ENCODE peak calls at places on chromosome 2, in six cellular contexts. X is RWPE1, P is tibial artery, R is coronary artery, L is osteocyte, Q is WTC11. D is an unnamed sample.

GRCh38 chr2:25228848-25229674 is 60.7 kb upstream of the POMC start:
- DNase-seq in X (peak), P (peak), R (no peak), L (peak), Q (peak), D (peak)

GRCh38 chr2:43894743-43895142 is 56.0 kb downstream of the ABCG8 start:
- DNase-seq in X (no peak), P (no peak), R (no peak), L (no peak), Q (no peak), D (no peak)

GRCh38 chr2:171789956-171790355 is 102.7 kb downstream of the DYNC1I2 start:
- DNase-seq in X (no peak), P (no peak), R (no peak), L (no peak), Q (no peak), D (no peak)

GRCh38 chr2:208890486-208890885 is 483.9 kb downstream of the PTH2R start:
- DNase-seq in X (no peak), P (no peak), R (no peak), L (no peak), Q (no peak), D (no peak)

GRCh38 chr2:23925702-23926288 is 1.1 kb downstream of the ATAD2B start:
- DNase-seq in X (peak), P (peak), R (no peak), L (no peak), Q (no peak), D (peak)

GRCh38 chr2:202007015-202008011 is 26.3 kb upstream of the FZD7 start:
- DNase-seq in X (no peak), P (peak), R (no peak), L (no peak), Q (no peak), D (no peak)

GRCh38 chr2:190179754-190180312 is 117.3 kb upstream of the MSTN start:
- DNase-seq in X (no peak), P (no peak), R (no peak), L (no peak), Q (no peak), D (no peak)

GRCh38 chr2:205556841-205557539 is 125.3 kb upstream of the NRP2 start:
- DNase-seq in X (no peak), P (no peak), R (no peak), L (no peak), Q (peak), D (no peak)

GRCh38 chr2:175575346-175576258 is 394.1 kb upstream of the ATP5MC3 start:
- DNase-seq in X (no peak), P (no peak), R (no peak), L (no peak), Q (no peak), D (no peak)

GRCh38 chr2:18178736-18179349 is 300.4 kb downstream of the KCNS3 start:
- DNase-seq in X (peak), P (no peak), R (no peak), L (no peak), Q (peak), D (peak)

GRCh38 chr2:55010149-55010591 is 40.1 kb downstream of the RTN4 start:
- DNase-seq in X (peak), P (peak), R (no peak), L (no peak), Q (no peak), D (peak)

DNA sequence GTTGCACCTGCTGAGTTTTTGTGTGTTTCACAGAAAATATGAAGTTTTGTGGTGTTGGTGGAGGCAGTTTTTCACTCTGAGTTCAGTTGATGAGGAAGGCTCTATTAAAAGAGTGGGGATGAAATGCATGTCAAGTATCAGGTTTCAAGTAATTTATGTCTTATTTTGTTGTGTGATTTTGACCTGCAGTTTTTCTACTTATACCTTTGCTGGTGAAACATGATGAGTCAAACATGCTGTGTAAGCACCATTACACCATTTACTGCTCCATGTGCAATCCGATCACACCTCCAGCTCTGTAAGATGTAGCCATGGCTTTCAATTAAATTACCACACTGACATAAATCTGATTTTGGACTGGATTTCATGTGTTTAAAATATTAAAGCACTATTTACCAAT is 174.5 kb upstream of the ZEB2 start:
- DNase-seq in X (peak), P (no peak), R (no peak), L (no peak), Q (no peak), D (no peak)
- TF ChIP-seq CTCF in X (no peak), P (no peak), R (no peak), L (no peak), Q (no peak), D (no peak)

GRCh38 chr2:214591359-214591758 is 180.5 kb downstream of the VWC2L start:
- DNase-seq in X (no peak), P (no peak), R (no peak), L (no peak), Q (no peak), D (no peak)
- TF ChIP-seq CTCF in X (peak), P (no peak), R (no peak), L (peak), Q (no peak), D (peak)

DNA sequence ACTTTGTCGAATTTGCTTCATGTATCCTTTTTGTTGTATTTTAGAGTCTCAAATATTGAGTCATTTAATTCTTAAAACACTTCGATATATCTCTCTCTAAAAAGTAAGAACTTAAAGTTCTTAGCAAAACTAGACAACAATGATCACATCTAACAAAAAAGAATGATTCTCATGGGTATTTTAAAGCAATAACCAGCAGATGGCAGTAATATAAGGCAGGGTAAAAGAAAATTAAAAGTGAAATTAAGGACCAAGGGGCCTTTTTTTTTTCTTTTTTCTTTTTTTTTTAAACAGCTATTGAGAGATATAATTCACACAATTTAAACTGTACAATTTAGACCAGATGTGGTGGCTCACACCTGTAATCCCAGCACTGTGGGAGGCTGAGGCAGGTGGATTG is 9.9 kb upstream of the AOX1 start:
- DNase-seq in X (peak), P (no peak), R (no peak), L (no peak), Q (no peak), D (peak)
- TF ChIP-seq CTCF in X (peak), P (no peak), R (no peak), L (peak), Q (no peak), D (peak)

DNA sequence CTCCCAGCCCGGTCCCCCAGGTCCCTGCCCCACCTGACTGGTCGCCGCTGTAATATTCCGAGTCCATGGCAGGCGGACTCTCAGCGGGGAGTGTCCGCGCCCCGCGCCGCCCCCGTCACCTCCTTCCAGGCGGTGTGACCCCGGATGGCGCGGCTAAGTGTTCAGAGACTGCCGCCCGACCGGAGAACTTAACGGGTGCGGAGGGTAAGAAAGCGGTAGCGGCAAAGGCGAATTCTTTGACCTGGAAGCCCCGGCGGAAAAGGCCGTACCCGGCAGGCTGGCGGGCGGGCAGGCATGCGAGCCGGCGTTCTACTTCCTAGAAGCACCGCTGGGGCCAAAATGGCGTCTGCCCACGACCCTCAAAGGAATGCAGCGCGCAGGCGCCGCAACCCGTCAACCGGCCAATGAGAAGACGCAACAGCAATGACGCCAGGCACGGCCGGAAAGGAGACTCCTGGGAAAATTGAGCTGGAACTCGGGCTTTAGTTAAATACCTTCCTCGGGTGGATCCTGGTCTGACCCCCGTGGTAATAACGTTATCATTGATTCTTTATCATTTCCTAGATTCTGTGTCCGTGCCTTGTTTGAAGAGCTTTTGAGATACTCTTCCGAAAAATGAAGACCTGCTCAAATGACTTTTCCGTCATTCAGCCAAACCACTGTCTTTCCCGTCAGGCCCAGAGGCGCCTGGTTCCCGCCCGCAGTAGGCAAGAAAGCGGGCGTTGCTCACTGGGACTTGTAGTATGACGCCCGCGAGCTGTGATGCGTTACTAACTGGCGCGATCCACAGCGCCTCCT is at the start of gene IWS1:
- DNase-seq in X (peak), P (peak), R (peak), L (peak), Q (peak), D (peak)
- TF ChIP-seq CTCF in X (no peak), P (peak), R (no peak), L (peak), Q (no peak), D (peak)

DNA sequence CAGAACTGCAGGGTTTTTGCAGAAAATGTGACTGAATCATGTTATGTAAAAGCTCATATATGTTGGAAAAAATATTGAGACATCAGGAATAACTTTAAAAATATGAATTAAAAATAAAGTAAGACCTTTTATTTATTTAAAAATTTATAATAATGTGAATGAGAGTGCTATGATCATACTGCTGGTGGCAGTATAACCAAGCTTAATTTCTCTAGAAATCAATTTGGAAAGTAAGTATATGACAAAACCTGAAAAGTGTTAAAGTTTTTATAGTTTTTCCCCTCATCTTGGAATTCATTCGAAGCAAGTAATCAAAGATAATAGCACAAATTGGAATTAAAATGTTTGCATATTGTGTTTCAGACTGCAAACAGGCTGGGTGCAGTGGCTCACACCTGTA is 7.5 kb downstream of the SLC39A10 start:
- DNase-seq in X (no peak), P (no peak), R (no peak), L (no peak), Q (no peak), D (no peak)
- TF ChIP-seq CTCF in X (no peak), P (no peak), R (no peak), L (peak), Q (no peak), D (peak)

GRCh38 chr2:65252640-65253039 is 25.0 kb downstream of the ACTR2 start:
- DNase-seq in X (no peak), P (no peak), R (no peak), L (no peak), Q (no peak), D (no peak)

GRCh38 chr2:65261676-65262075 is 34.0 kb downstream of the ACTR2 start:
- DNase-seq in X (no peak), P (no peak), R (no peak), L (no peak), Q (no peak), D (peak)

DNA sequence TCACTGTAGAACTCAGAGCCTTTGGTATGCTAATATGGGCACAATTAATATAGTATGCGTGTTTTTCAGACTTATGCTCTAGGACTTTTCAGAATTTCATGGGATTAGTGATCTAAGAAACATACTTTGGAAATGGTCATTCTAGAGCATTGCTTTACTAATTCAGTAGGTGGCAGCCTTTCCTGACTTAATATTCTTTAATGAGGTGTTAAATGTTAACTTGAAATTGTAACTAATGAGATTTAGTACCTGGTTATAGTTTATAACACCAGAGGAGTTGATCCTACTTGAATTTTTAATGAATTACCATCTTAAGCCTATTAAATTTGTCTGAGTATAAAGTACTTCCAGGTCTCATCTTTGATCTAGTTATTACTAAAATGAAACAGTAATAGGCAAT is 28.5 kb downstream of the ACTR2 start:
- DNase-seq in X (no peak), P (no peak), R (no peak), L (no peak), Q (no peak), D (no peak)
- TF ChIP-seq CTCF in X (peak), P (no peak), R (no peak), L (peak), Q (no peak), D (peak)

GRCh38 chr2:241282553-241282952 is 32.9 kb downstream of the HDLBP start:
- DNase-seq in X (no peak), P (no peak), R (no peak), L (no peak), Q (no peak), D (no peak)
- TF ChIP-seq CTCF in X (no peak), P (no peak), R (no peak), L (no peak), Q (no peak), D (no peak)

DNA sequence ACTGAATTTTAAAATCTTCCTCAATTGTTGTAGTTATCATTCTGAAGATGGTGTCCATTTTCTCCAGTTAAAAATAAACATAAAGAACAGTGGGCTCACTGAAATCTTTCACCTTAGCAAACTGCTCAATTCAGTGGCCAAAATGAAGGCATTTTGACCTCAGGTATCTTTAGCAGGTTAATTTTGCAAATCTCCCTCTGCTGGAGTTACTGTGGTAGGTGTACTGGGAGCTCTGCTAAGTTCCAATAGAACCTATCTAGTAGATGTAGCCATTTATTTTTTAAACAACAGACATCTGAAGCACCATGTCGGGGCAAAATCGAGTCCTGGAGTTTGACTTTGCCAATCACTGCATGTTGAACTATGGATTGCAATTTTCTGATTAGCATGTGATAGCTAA is 177.1 kb downstream of the IRS1 start:
- DNase-seq in X (peak), P (no peak), R (no peak), L (no peak), Q (no peak), D (no peak)
- TF ChIP-seq CTCF in X (no peak), P (no peak), R (no peak), L (peak), Q (no peak), D (peak)

GRCh38 chr2:19936979-19937378 is 35.2 kb upstream of the TTC32 start:
- DNase-seq in X (no peak), P (no peak), R (no peak), L (no peak), Q (no peak), D (no peak)
- TF ChIP-seq CTCF in X (no peak), P (no peak), R (no peak), L (no peak), Q (no peak), D (no peak)